ENCODE peak calls at places on chromosomes 6 and 20, in four cellular contexts. U is body of pancreas, X is upper lobe of left lung, O is IMR-90. K is an unnamed sample. For H3K4me1, the result is how much of the 10 kb centered on the place peaks cover.

GRCh38 chr20:62716198-62716940 is 7.7 kb downstream of the NTSR1 start:
- ATAC-seq in U (no peak), X (peak), O (peak), K (no peak)

GRCh38 chr6:156791261-156791850 is 14.2 kb downstream of the ARID1B start:
- ATAC-seq in O (no peak), U (peak), X (no peak), K (no peak)

GRCh38 chr6:154370545-154370944 is 13.9 kb upstream of the IPCEF1 start:
- ATAC-seq in X (no peak), U (no peak), O (peak), K (no peak)

GRCh38 chr6:43883698-43884659 is 114.0 kb downstream of the VEGFA start:
- ATAC-seq in X (no peak), U (peak), O (no peak), K (peak)

GRCh38 chr20:55540486-55540885 is 464.8 kb downstream of the CBLN4 start:
- ATAC-seq in O (no peak), U (no peak), X (no peak), K (no peak)

GRCh38 chr6:37239950-37240713 is 17.4 kb upstream of the TBC1D22B start:
- ATAC-seq in O (peak), X (peak), U (peak), K (peak)

GRCh38 chr6:14660767-14661166 is 543.2 kb downstream of the CD83 start:
- ATAC-seq in O (peak), U (no peak), X (no peak), K (no peak)

GRCh38 chr6:138539882-138540281 is 40.6 kb upstream of the NHSL1 start:
- ATAC-seq in U (no peak), O (no peak), X (no peak), K (no peak)

GRCh38 chr20:11454966-11455799 is 462.5 kb upstream of the BTBD3 start:
- ATAC-seq in U (peak), O (peak), X (no peak), K (no peak)

GRCh38 chr6:11142296-11143027 is 30.9 kb upstream of the ERVFRD-1 start:
- ATAC-seq in O (no peak), X (no peak), U (no peak), K (no peak)

GRCh38 chr6:1316482-1317220 is 4.8 kb downstream of the FOXQ1 start:
- ATAC-seq in O (peak), U (no peak), X (no peak), K (no peak)

GRCh38 chr6:82783587-82784253 is 281.9 kb downstream of the UBE3D start:
- ATAC-seq in O (no peak), U (no peak), X (no peak), K (no peak)

GRCh38 chr20:17808357-17808756 is 108.6 kb downstream of the BANF2 start:
- ATAC-seq in U (no peak), O (no peak), X (no peak), K (peak)

GRCh38 chr6:42200035-42200434 is 5.3 kb upstream of the GUCA1B start:
- ATAC-seq in X (peak), O (peak), U (peak), K (peak)

GRCh38 chr6:82711105-82711829 is 347.6 kb downstream of the TPBG start:
- ATAC-seq in O (peak), U (no peak), X (no peak), K (peak)

GRCh38 chr6:16707101-16707783 is 54.0 kb downstream of the ATXN1 start:
- ATAC-seq in U (no peak), X (no peak), O (no peak), K (no peak)

GRCh38 chr20:24911461-24911860 is 37.6 kb upstream of the CST7 start:
- ATAC-seq in O (no peak), X (no peak), U (no peak), K (no peak)

GRCh38 chr20:22425344-22426295 is 158.8 kb downstream of the FOXA2 start:
- ATAC-seq in X (no peak), O (no peak), U (peak), K (no peak)

GRCh38 chr6:3741477-3741871 is 10.0 kb downstream of the PXDC1 start:
- ATAC-seq in U (no peak), X (no peak), O (no peak), K (no peak)
- H3K4me1 ChIP-seq in U (under half), X (under half), O (under half), K (half or more)

DNA sequence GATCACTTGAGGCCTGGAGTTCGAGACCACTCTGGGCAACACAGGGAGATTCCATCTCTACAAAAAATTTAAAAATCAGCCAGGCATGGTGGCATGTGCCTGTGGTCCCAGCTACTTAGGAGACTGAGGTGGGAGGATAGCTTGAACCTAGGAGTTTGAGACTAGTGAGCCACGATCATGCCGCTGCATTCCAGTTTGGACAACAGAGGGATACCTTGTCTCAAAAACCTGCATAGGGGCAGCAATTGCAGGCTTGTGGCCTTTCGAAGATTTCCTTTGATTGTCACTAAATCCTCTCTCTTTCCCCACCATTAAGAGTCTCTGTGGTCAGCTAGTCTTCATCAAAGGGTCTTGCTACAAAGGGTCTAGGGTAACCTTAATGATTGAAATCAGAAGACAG is 60.3 kb downstream of the UTRN start:
- ATAC-seq in U (no peak), X (no peak), O (no peak), K (no peak)
- H3K4me3 ChIP-seq in U (no peak), X (no peak), O (no peak), K (no peak)

DNA sequence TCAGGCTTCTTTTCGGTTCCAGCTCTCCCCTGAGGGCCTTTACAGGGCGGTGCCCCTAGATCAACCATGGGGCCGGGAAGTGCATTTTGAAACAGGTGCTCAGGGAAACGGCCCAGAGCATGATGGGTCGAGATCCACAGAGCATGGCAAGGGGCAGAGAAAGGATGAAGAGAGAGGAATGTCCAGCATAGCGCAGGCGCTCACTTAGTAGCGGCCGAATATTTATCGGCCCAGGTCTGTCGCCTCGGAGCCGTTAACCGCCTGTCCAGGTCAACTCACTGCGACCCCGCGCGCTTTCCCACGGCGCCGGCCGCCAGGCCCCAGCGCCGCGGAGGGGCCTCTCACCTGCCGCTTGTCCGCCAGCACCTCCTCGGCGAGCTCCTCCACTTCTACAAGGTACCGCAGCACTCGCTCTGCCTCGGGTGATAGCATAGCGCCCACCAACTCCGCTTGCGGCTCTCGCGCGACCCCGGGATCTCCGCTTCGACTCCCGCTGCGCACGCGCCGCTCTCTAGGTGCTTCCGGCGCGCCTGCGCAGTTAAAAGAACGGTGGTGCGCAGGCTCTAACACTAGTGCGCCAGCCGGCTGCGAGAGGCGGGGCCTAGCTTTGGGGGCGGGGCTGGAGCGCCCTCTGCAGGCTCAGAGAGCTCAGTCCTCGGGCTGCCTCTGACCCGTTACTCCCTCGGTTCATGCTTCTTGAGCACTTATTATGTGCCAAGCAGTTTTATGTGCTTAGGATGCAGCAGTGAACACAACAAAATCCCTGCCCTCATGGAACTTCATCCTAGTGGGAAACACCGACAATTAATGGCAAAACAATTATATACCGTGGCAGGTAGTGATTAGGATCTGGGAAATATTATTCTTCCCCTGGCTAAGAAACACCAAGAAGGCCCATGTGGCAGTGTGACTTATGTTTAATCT is at the start of gene PDRG1:
- ATAC-seq in X (peak), O (peak), U (peak), K (peak)
- TF ChIP-seq POLR2A in X (peak), O (peak), U (peak), K (peak)

GRCh38 chr6:55853008-55854001 is 22.1 kb downstream of the BMP5 start:
- ATAC-seq in U (no peak), X (no peak), O (peak), K (no peak)
- H3K4me1 ChIP-seq in U (under half), X (under half), O (under half), K (under half)

DNA sequence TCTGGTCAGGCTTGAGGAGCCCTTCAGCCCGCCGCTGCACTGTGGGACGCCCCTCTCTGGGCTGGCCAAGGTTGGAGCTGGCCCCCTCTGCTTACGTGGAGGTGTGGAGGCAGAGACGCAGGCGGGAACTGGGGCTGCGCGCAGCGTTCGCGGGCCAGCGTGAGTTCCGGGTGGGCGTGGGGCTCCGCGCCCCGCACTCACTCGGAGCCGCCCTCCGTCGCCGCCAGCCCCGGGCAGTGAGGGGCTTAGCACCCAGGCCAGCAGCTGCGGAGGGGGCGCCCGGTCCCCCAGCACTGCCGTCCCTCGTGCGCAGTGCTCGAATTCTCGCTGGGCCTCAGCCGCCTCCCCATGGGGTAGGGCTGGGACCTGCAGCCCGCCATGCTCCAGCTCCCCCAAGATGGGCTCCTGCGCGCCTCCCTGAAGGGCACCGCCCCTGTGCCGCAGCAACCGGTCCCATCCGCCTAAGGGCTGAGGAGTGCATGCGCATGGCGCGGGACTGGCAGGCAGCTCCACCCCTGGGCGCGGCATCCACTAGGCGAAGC is 695.9 kb downstream of the EPHA7 start:
- ATAC-seq in O (no peak), U (peak), X (no peak), K (no peak)
- H3K4me3 ChIP-seq in O (no peak), U (no peak), X (no peak), K (no peak)

K was measured in gastroesophageal sphincter.